ENCODE peak calls at places on chromosomes 3 and 15, in seven cellular contexts. V is adrenal gland, R is esophagus squamous epithelium, J is stomach, M is uterus, U is heart left ventricle, B is HCT116. S is an unnamed sample.

GRCh38 chr3:17179381-17180205 is 294.8 kb downstream of the PLCL2 start:
- DNase-seq in V (no peak), R (no peak), U (peak; percentile 30), J (no peak), B (no peak), M (no peak), S (no peak)

GRCh38 chr3:172635588-172635987 is 75.3 kb downstream of the NCEH1 start:
- DNase-seq in B (peak; percentile 22), R (no peak), M (no peak), J (no peak), U (no peak), V (no peak), S (no peak)

GRCh38 chr3:133943639-133944131 is 48.0 kb upstream of the RAB6B start:
- DNase-seq in J (peak; percentile 50), R (no peak), M (no peak), U (no peak), V (no peak), B (peak; percentile 85), S (no peak)

GRCh38 chr3:38649500-38650247 is at the start of gene SCN5A:
- DNase-seq in B (no peak), R (no peak), J (peak; percentile 50), M (peak; percentile 43), U (peak; percentile 57), V (peak; percentile 58), S (peak; percentile 50)

GRCh38 chr3:58041826-58042324 is 33.7 kb downstream of the FLNB start:
- DNase-seq in U (no peak), B (no peak), R (no peak), V (no peak), J (no peak), M (no peak), S (no peak)

GRCh38 chr15:101536875-101537405 is 47.4 kb upstream of the PCSK6 start:
- DNase-seq in J (no peak), M (no peak), U (no peak), V (peak; percentile 7), B (no peak), R (no peak), S (no peak)

GRCh38 chr3:177624523-177625495 is 427.5 kb upstream of the TBL1XR1 start:
- DNase-seq in U (no peak), R (no peak), B (no peak), J (no peak), M (no peak), V (no peak), S (no peak)

GRCh38 chr3:177521305-177521704 is 324.0 kb upstream of the TBL1XR1 start:
- DNase-seq in M (no peak), J (peak; percentile 77), R (no peak), B (no peak), V (no peak), U (no peak), S (peak; percentile 51)

GRCh38 chr3:37453393-37454391 is 279.3 kb upstream of the LRRFIP2 start:
- DNase-seq in R (no peak), M (peak; percentile 29), U (peak; percentile 83), B (no peak), V (peak; percentile 68), J (peak; percentile 41), S (peak; percentile 40)

GRCh38 chr15:48720646-48721045 is 75.1 kb upstream of the FBN1 start:
- DNase-seq in B (no peak), U (no peak), R (no peak), J (no peak), M (no peak), V (no peak), S (no peak)

GRCh38 chr3:36319683-36320082 is 60.6 kb upstream of the STAC start:
- DNase-seq in M (no peak), B (no peak), J (no peak), R (no peak), U (no peak), V (no peak), S (no peak)

GRCh38 chr3:155658006-155658405 is 86.9 kb downstream of the PLCH1 start:
- DNase-seq in U (no peak), M (no peak), R (no peak), J (no peak), V (no peak), B (no peak), S (no peak)

GRCh38 chr15:50181206-50181982 is 602 bp upstream of the SLC27A2 start:
- DNase-seq in B (no peak), M (no peak), U (no peak), J (no peak), R (no peak), V (no peak), S (no peak)

GRCh38 chr3:27589795-27590194 is 105.6 kb upstream of the SLC4A7 start:
- DNase-seq in U (no peak), J (no peak), V (no peak), R (no peak), M (no peak), B (no peak), S (no peak)

GRCh38 chr3:66482005-66482404 is 18.8 kb downstream of the LRIG1 start:
- DNase-seq in M (no peak), B (no peak), V (no peak), U (no peak), J (no peak), R (no peak), S (no peak)

GRCh38 chr3:150765949-150766720 is 3.2 kb upstream of the SIAH2 start:
- DNase-seq in B (no peak), J (no peak), U (no peak), R (no peak), V (no peak), M (no peak), S (no peak)

GRCh38 chr15:69305204-69305931 is 6.7 kb downstream of the PAQR5 start:
- DNase-seq in M (no peak), V (peak; percentile 85), U (no peak), J (no peak), B (peak; percentile 74), R (no peak), S (peak; percentile 67)

GRCh38 chr15:81338422-81339007 is 14.6 kb upstream of the STARD5 start:
- DNase-seq in M (peak; percentile 78), B (peak; percentile 2), V (peak; percentile 61), R (no peak), U (peak; percentile 22), J (no peak), S (no peak)

GRCh38 chr3:113948015-113948917 is 453 bp downstream of the ZDHHC23 start:
- DNase-seq in J (peak; percentile 52), B (no peak), U (peak; percentile 8), R (no peak), V (peak; percentile 33), M (no peak), S (peak; percentile 65)

GRCh38 chr3:1195922-1196321 is 103.1 kb downstream of the CNTN6 start:
- DNase-seq in V (peak; percentile 57), M (no peak), U (no peak), B (no peak), R (no peak), J (no peak), S (no peak)

GRCh38 chr3:177705976-177706866 is 508.9 kb upstream of the TBL1XR1 start:
- DNase-seq in B (no peak), J (no peak), U (peak; percentile 52), V (no peak), M (peak; percentile 73), R (no peak), S (no peak)

GRCh38 chr15:82159922-82160321 is 102.6 kb downstream of the EFL1 start:
- DNase-seq in V (peak; percentile 25), B (peak; percentile 43), M (no peak), U (no peak), J (no peak), R (no peak), S (no peak)

GRCh38 chr15:68367992-68368391 is 64.0 kb downstream of the ITGA11 start:
- DNase-seq in V (no peak), M (no peak), U (peak; percentile 36), R (no peak), J (no peak), B (no peak), S (no peak)

GRCh38 chr15:42986693-42987342 is 66.2 kb upstream of the TTBK2 start:
- DNase-seq in U (no peak), B (no peak), R (no peak), V (no peak), J (no peak), M (no peak), S (no peak)

DNA sequence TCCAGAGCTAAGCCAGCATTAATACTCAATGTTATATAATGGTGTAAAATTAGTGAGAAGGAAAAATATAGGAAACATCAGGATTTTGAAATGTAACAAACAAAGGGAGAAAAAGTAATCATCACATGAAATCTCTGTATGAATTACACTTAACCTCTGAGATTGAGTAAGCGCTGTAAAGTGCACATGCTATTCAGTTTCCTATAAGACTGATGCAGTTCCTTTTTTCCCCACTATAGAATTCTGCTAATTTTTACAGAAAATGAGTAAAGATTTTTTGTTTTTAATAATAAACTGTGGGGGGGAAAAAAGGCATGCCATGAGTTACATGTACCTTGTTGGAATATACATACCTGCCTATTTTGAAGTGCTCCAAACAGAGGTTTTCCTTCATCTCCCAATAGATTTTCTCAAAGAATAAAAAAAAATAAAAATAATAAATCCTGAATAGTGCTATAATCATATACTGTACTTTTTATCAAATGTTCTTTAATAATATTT is 64.0 kb upstream of the TTBK2 start:
- DNase-seq in V (no peak), R (no peak), B (no peak), M (no peak), U (no peak), J (no peak), S (no peak)
- H3K27ac ChIP-seq in V (no peak overlapping the region), R (no peak overlapping the region), B (no peak overlapping the region), M (no peak overlapping the region), U (no peak overlapping the region), J (no peak overlapping the region), S (no peak overlapping the region)

GRCh38 chr3:105538483-105538882 is 171.8 kb downstream of the ALCAM start:
- DNase-seq in M (no peak), R (no peak), U (no peak), B (no peak), J (no peak), V (no peak), S (no peak)
- TF ChIP-seq POLR2A in M (no peak), R (no peak), U (no peak), B (no peak), J (no peak), V (no peak), S (no peak)

DNA sequence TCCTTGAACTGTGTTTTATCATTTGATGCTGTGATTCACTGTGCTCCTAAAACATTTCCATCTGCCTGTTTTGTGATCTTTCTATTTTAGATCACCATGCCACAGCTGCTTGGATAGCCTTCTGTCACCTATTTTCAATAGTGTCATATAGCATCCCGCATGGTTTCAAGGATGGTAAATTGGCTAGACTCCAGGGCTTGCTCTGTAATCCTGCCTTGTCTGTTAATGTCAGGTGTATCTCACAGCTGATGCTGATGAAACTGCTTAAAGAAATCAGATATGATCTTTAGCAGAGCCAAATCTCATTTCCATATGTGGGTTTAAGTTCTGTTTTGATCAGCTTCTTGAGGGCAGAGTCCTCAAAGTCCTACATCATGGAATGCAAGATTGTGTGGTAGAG is 182.2 kb downstream of the UBE2E2 start:
- DNase-seq in J (no peak), V (no peak), B (no peak), M (no peak), U (no peak), R (no peak), S (no peak)
- H3K27ac ChIP-seq in J (no peak overlapping the region), V (no peak overlapping the region), B (no peak overlapping the region), M (no peak overlapping the region), U (no peak overlapping the region), R (no peak overlapping the region), S (no peak overlapping the region)

GRCh38 chr15:22253676-22254408 is 173.5 kb downstream of the OR4M2 start:
- DNase-seq in V (no peak), M (no peak), B (no peak), U (no peak), J (no peak), R (no peak), S (no peak)

GRCh38 chr15:22257047-22257667 is 176.8 kb downstream of the OR4M2 start:
- DNase-seq in V (no peak), B (no peak), M (no peak), U (no peak), R (no peak), J (no peak), S (no peak)

GRCh38 chr15:22251422-22251821 is 171.1 kb downstream of the OR4M2 start:
- DNase-seq in J (no peak), U (no peak), R (no peak), B (no peak), V (no peak), M (no peak), S (no peak)
- TF ChIP-seq POLR2A in J (no peak), U (no peak), R (no peak), B (no peak), V (no peak), M (no peak), S (no peak)